ENCODE peak calls at places on chromosomes 12 and 14, in five cellular contexts. F is HFF-Myc, V is stomach, R is omental fat pad, N is SK-N-SH. Y is an unnamed sample.

GRCh38 chr14:104290756-104291122 is 152.4 kb downstream of the KIF26A start:
- DNase-seq in V (no peak), R (no peak), F (no peak), N (peak), Y (peak)

GRCh38 chr12:53176750-53177149 is 3.8 kb upstream of the ZNF740 start:
- DNase-seq in R (no peak), V (no peak), F (no peak), N (no peak), Y (no peak)

GRCh38 chr14:25103261-25103660 is 53.3 kb upstream of the STXBP6 start:
- DNase-seq in F (no peak), V (no peak), R (no peak), N (no peak), Y (no peak)

GRCh38 chr12:131391399-131391798 is 319.5 kb upstream of the SFSWAP start:
- DNase-seq in N (no peak), R (no peak), V (no peak), F (no peak), Y (peak)

GRCh38 chr12:19131020-19131431 is 1.5 kb downstream of the PLEKHA5 start:
- DNase-seq in N (peak), R (no peak), F (no peak), V (peak), Y (no peak)

GRCh38 chr12:131913666-131914065 is 15.4 kb upstream of the PUS1 start:
- DNase-seq in N (no peak), R (no peak), F (no peak), V (no peak), Y (no peak)

GRCh38 chr12:57822392-57823130 is 4.0 kb upstream of the AVIL start:
- DNase-seq in V (no peak), F (no peak), N (no peak), R (no peak), Y (peak)

GRCh38 chr14:90574640-90575131 is 177.9 kb downstream of the CALM1 start:
- DNase-seq in V (no peak), R (no peak), F (no peak), N (no peak), Y (peak)

GRCh38 chr14:63186453-63186852 is 17.8 kb upstream of the RHOJ start:
- DNase-seq in R (no peak), V (no peak), N (no peak), F (no peak), Y (no peak)

GRCh38 chr12:101021911-101022388 is 188.1 kb downstream of the SLC5A8 start:
- DNase-seq in N (no peak), F (peak), R (no peak), V (no peak), Y (no peak)

GRCh38 chr12:39467432-39467870 is 24.5 kb upstream of the KIF21A start:
- DNase-seq in V (no peak), N (no peak), R (no peak), F (no peak), Y (no peak)

GRCh38 chr14:34059925-34060746 is 109.3 kb upstream of the EGLN3 start:
- DNase-seq in N (peak), R (peak), V (peak), F (no peak), Y (peak)

GRCh38 chr12:6867407-6868210 is at the start of gene TPI1:
- DNase-seq in R (peak), F (no peak), N (peak), V (peak), Y (peak)

GRCh38 chr14:68794130-68794855 is 1.4 kb upstream of the ZFP36L1 start:
- DNase-seq in R (peak), N (peak), F (no peak), V (peak), Y (no peak)

GRCh38 chr12:92503977-92504966 is 198.5 kb upstream of the PLEKHG7 start:
- DNase-seq in N (no peak), R (no peak), V (peak), F (no peak), Y (no peak)

GRCh38 chr12:69884386-69884785 is 59.4 kb downstream of the MYRFL start:
- DNase-seq in V (no peak), F (no peak), N (no peak), R (no peak), Y (no peak)

GRCh38 chr12:108647936-108648287 is 14.2 kb upstream of the SELPLG start:
- DNase-seq in V (no peak), F (no peak), R (no peak), N (no peak), Y (no peak)

GRCh38 chr12:108645686-108646596 is 12.2 kb upstream of the SELPLG start:
- DNase-seq in V (no peak), N (no peak), F (no peak), R (no peak), Y (no peak)

GRCh38 chr12:108646597-108647190 is 13.0 kb upstream of the SELPLG start:
- DNase-seq in F (no peak), R (no peak), N (no peak), V (no peak), Y (no peak)

GRCh38 chr12:108648371-108648770 is 14.7 kb upstream of the SELPLG start:
- DNase-seq in F (no peak), V (no peak), R (no peak), N (no peak), Y (no peak)

DNA sequence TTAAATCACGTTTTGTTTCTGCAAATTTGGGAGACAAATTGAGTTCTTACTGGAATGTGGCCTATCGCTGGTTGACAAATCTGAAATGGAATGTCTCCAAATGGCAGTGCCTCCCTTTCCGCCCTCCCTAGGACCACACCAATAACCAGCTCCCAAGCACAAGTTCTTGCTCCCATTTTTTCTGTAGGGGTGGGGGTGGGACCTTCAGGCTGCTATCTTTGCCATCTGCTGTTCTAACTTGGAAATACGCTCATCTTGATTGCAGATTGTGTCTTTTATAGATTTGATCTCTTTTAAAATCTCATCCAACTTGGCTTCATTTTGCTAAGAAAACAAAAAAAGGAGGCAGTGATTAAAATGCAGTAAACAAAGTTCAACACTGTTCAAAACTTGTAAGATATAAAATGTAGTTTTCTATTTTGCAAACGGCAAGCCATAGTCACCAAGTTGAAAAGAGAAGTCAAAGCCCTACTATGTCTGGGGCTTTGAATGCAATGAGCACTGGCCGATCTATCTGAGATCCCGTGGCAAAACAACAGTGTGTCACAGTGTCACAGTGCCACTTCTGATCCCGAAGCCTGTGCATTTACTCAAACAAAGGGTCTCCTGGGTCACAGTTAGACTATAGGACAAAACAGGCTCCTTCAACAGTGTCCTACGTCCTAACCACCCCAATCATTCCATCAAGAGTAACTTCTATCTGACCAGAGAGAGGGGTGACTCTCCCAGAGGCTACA is 13.7 kb upstream of the SELPLG start:
- DNase-seq in N (no peak), R (no peak), V (no peak), F (no peak), Y (no peak)
- TF ChIP-seq CTCF in N (peak), R (no peak), V (no peak), F (no peak), Y (peak)

DNA sequence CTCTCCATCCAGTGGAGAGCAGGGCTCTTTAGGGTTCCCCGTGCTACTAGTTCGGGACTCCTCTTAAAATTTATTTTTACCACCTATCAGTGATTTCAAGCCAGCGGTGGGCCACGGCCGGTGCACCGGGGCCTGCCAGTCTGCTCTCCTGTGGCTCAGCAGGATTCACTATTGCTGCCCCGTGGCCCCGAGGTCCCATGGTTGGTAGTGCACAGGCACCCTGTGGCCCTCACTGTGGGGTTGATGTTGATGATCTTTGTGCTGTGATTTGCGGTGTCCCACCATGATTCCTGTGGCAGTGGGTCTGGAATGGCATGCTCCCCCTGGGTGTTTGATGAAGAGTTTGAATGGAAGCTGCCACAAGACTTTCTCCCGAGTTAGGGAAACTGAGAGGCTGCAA is 12.6 kb upstream of the MEG3 start:
- DNase-seq in F (no peak), N (no peak), R (no peak), V (no peak), Y (no peak)
- TF ChIP-seq CTCF in F (no peak), N (no peak), R (no peak), V (no peak), Y (no peak)

GRCh38 chr12:125038976-125039625 is 26.1 kb upstream of the AACS start:
- DNase-seq in F (no peak), R (no peak), V (no peak), N (no peak), Y (no peak)
- TF ChIP-seq CTCF in F (no peak), R (no peak), V (no peak), N (no peak), Y (no peak)

GRCh38 chr12:120346681-120347080 is 19.1 kb upstream of the PLA2G1B start:
- DNase-seq in V (no peak), R (no peak), N (no peak), F (no peak), Y (no peak)
- TF ChIP-seq CTCF in V (no peak), R (no peak), N (peak), F (no peak), Y (peak)

GRCh38 chr12:125332900-125333299 is 267.7 kb downstream of the AACS start:
- DNase-seq in R (no peak), N (no peak), F (no peak), V (no peak), Y (no peak)
- TF ChIP-seq CTCF in R (no peak), N (peak), F (no peak), V (no peak), Y (peak)

GRCh38 chr12:85923767-85924331 is 49.8 kb downstream of the NTS start:
- DNase-seq in F (peak), N (peak), R (no peak), V (no peak), Y (no peak)

GRCh38 chr12:85920324-85920947 is 46.3 kb downstream of the NTS start:
- DNase-seq in R (no peak), F (peak), V (no peak), N (peak), Y (no peak)
- TF ChIP-seq CTCF in R (no peak), F (peak), V (no peak), N (peak), Y (peak)

GRCh38 chr12:127024791-127025190 is 1242.2 kb upstream of the TMEM132C start:
- DNase-seq in R (no peak), F (no peak), V (no peak), N (no peak), Y (no peak)

GRCh38 chr12:127025545-127025944 is 1241.4 kb upstream of the TMEM132C start:
- DNase-seq in F (no peak), V (no peak), R (no peak), N (no peak), Y (no peak)
- TF ChIP-seq CTCF in F (no peak), V (no peak), R (no peak), N (peak), Y (no peak)

GRCh38 chr12:41013921-41014642 is 174.0 kb upstream of the PDZRN4 start:
- DNase-seq in F (no peak), N (no peak), R (no peak), V (no peak), Y (no peak)

GRCh38 chr12:41014643-41015020 is 173.5 kb upstream of the PDZRN4 start:
- DNase-seq in V (no peak), R (no peak), N (no peak), F (no peak), Y (no peak)

GRCh38 chr12:41008472-41008871 is 179.6 kb upstream of the PDZRN4 start:
- DNase-seq in V (no peak), N (no peak), F (no peak), R (no peak), Y (no peak)

DNA sequence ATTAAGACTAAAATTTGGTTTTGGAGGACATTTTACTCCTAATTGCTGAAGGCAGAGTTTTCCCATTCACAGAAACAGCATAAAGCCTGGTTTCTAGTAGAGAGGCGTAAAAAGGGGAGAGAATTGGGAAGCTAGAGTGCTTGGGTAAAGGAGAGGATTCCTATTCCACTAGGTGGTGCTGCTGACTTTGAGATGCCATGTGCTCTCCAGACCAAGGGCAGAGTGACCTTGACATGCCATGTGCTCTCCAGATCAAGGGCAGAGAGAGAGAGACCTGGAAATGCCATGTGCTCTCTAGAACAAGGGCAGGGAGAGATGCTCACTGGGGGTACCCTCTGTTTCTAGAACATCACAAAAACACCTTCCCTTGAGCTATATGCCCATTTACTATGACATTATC is 176.2 kb upstream of the PDZRN4 start:
- DNase-seq in F (no peak), N (no peak), V (no peak), R (no peak), Y (no peak)
- TF ChIP-seq CTCF in F (no peak), N (no peak), V (no peak), R (no peak), Y (peak)

GRCh38 chr12:105288311-105288996 is 42.0 kb upstream of the C12orf75 start:
- DNase-seq in V (no peak), N (no peak), F (no peak), R (no peak), Y (no peak)
- TF ChIP-seq CTCF in V (no peak), N (no peak), F (no peak), R (no peak), Y (no peak)

GRCh38 chr14:35818346-35819115 is 7.6 kb upstream of the BRMS1L start:
- DNase-seq in F (peak), R (no peak), V (no peak), N (peak), Y (no peak)
- TF ChIP-seq CTCF in F (peak), R (no peak), V (no peak), N (peak), Y (peak)

Y was measured in chondrocyte.